ENCODE peak calls at places on chromosome 13, in seven cellular contexts. J is cardiac muscle cell, N is esophagus squamous epithelium, O is heart right ventricle, V is uterus, B is endodermal cell, M is Caco-2. C is an unnamed sample. For H3K4me1, the result is how much of the 10 kb centered on the place peaks cover.

GRCh38 chr13:75635101-75635620 is 969 bp upstream of the LMO7 start:
- DNase-seq in V (peak), O (no peak), B (no peak), J (no peak), M (no peak), N (no peak), C (no peak)

GRCh38 chr13:110711778-110712070 is 1.8 kb upstream of the ING1 start:
- DNase-seq in V (no peak), B (no peak), M (no peak), N (no peak), O (no peak), J (no peak), C (no peak)

GRCh38 chr13:103203750-103204330 is 137.6 kb upstream of the SLC10A2 start:
- DNase-seq in V (no peak), N (no peak), O (no peak), M (no peak), J (no peak), B (no peak), C (no peak)

GRCh38 chr13:96710166-96710866 is 284.0 kb downstream of the OXGR1 start:
- DNase-seq in J (no peak), N (no peak), O (no peak), B (peak), V (no peak), M (no peak), C (no peak)

GRCh38 chr13:37595162-37595561 is 3.4 kb downstream of the POSTN start:
- DNase-seq in M (no peak), N (no peak), O (no peak), B (no peak), J (no peak), V (no peak), C (no peak)

GRCh38 chr13:109995578-109995977 is 209.2 kb upstream of the IRS2 start:
- DNase-seq in M (no peak), B (no peak), V (no peak), N (no peak), J (no peak), O (no peak), C (no peak)

GRCh38 chr13:35716186-35716585 is 239.7 kb upstream of the MAB21L1 start:
- DNase-seq in B (no peak), N (no peak), O (no peak), V (no peak), M (no peak), J (no peak), C (no peak)

GRCh38 chr13:99859178-99860177 is 112.1 kb downstream of the ZIC5 start:
- DNase-seq in V (no peak), J (no peak), M (no peak), O (no peak), N (no peak), B (no peak), C (no peak)

GRCh38 chr13:106318941-106319411 is 216.5 kb downstream of the EFNB2 start:
- DNase-seq in V (peak), O (no peak), J (no peak), N (no peak), B (peak), M (peak), C (no peak)

GRCh38 chr13:113187263-113187669 is 21.2 kb downstream of the PCID2 start:
- DNase-seq in B (peak), N (peak), J (no peak), M (peak), O (peak), V (peak), C (no peak)

GRCh38 chr13:43874512-43875092 is 4.9 kb downstream of the CCDC122 start:
- DNase-seq in B (no peak), V (no peak), J (peak), O (no peak), N (no peak), M (peak), C (no peak)

GRCh38 chr13:29925457-29925856 is 75.0 kb upstream of the UBL3 start:
- DNase-seq in B (no peak), J (peak), V (peak), N (peak), O (peak), M (no peak), C (peak)

GRCh38 chr13:101049166-101049850 is 367.0 kb downstream of the NALCN start:
- DNase-seq in J (no peak), N (no peak), O (no peak), B (no peak), V (no peak), M (no peak), C (no peak)

GRCh38 chr13:39317284-39317683 is 279.0 kb downstream of the NHLRC3 start:
- DNase-seq in M (no peak), N (no peak), B (no peak), J (no peak), V (peak), O (peak), C (no peak)

GRCh38 chr13:63609574-63609973 is 2193.9 kb upstream of the PCDH20 start:
- DNase-seq in N (no peak), O (no peak), M (no peak), V (no peak), J (no peak), B (no peak), C (no peak)

GRCh38 chr13:30581582-30581981 is 36.1 kb upstream of the USPL1 start:
- DNase-seq in V (no peak), N (no peak), M (peak), B (peak), J (peak), O (no peak), C (no peak)

GRCh38 chr13:28455580-28456194 is 39.2 kb downstream of the FLT1 start:
- DNase-seq in J (no peak), N (no peak), M (no peak), B (no peak), O (no peak), V (no peak), C (no peak)

GRCh38 chr13:42720116-42720857 is 61.1 kb upstream of the FAM216B start:
- DNase-seq in O (no peak), J (no peak), M (peak), V (peak), B (no peak), N (no peak), C (no peak)

GRCh38 chr13:114032121-114032799 is 58.4 kb upstream of the C13orf46 start:
- DNase-seq in M (no peak), O (no peak), B (no peak), J (no peak), V (peak), N (no peak), C (no peak)

GRCh38 chr13:100537486-100537885 is 51.1 kb downstream of the GGACT start:
- DNase-seq in N (no peak), O (no peak), M (no peak), V (no peak), J (no peak), B (peak), C (no peak)

GRCh38 chr13:31050486-31051400 is 111.0 kb downstream of the HSPH1 start:
- DNase-seq in V (no peak), M (no peak), B (peak), N (no peak), J (no peak), O (no peak), C (no peak)

GRCh38 chr13:35475960-35476943 is at the start of gene MAB21L1:
- DNase-seq in B (peak), J (peak), V (no peak), O (no peak), M (no peak), N (no peak), C (no peak)

GRCh38 chr13:101941095-101941777 is 460.6 kb downstream of the FGF14 start:
- DNase-seq in M (peak), N (no peak), O (no peak), J (peak), B (peak), V (no peak), C (no peak)

GRCh38 chr13:85093808-85094207 is 705.4 kb downstream of the SLITRK6 start:
- DNase-seq in O (no peak), V (peak), J (no peak), N (no peak), M (no peak), B (peak), C (no peak)

GRCh38 chr13:109629737-109630136 is 156.6 kb downstream of the IRS2 start:
- DNase-seq in M (no peak), N (no peak), B (no peak), J (no peak), O (no peak), V (no peak), C (no peak)

GRCh38 chr13:92602560-92602959 is 624.0 kb upstream of the GPC6 start:
- DNase-seq in J (no peak), O (no peak), N (no peak), M (no peak), B (no peak), V (no peak), C (no peak)

GRCh38 chr13:94858856-94859811 is 146.8 kb upstream of the SOX21 start:
- DNase-seq in V (peak), M (no peak), N (no peak), J (no peak), B (peak), O (peak), C (peak)

GRCh38 chr13:110306960-110307696 is at the start of the genes COL4A1 and COL4A2:
- DNase-seq in V (peak), O (peak), B (peak), M (no peak), N (no peak), J (peak), C (peak)

GRCh38 chr13:91659583-91660415 is 261.4 kb downstream of the GPC5 start:
- DNase-seq in O (no peak), V (no peak), M (no peak), B (no peak), N (no peak), J (no peak), C (no peak)

GRCh38 chr13:46321494-46322225 is 65.4 kb downstream of the RUBCNL start:
- DNase-seq in B (peak), J (peak), V (peak), O (peak), M (peak), N (no peak), C (peak)

GRCh38 chr13:34420975-34421719 is 520.9 kb upstream of the NBEA start:
- DNase-seq in O (no peak), N (no peak), J (no peak), M (no peak), V (no peak), B (no peak), C (no peak)

GRCh38 chr13:71659427-71659826 is 207.6 kb downstream of the DACH1 start:
- DNase-seq in B (no peak), O (no peak), N (no peak), J (no peak), M (no peak), V (no peak), C (no peak)

GRCh38 chr13:94712812-94713555 is 639 bp upstream of the SOX21 start:
- DNase-seq in V (no peak), J (peak), B (peak), N (no peak), O (no peak), M (peak), C (no peak)

GRCh38 chr13:30752201-30752797 is 17.0 kb downstream of the ALOX5AP start:
- DNase-seq in V (no peak), B (no peak), J (peak), N (no peak), O (peak), M (no peak), C (no peak)

GRCh38 chr13:25300861-25301346 is 521 bp upstream of the NUP58 start:
- DNase-seq in B (peak), V (peak), J (no peak), O (peak), N (no peak), M (no peak), C (no peak)

GRCh38 chr13:23378009-23378632 is 55.4 kb downstream of the SACS start:
- DNase-seq in O (peak), J (no peak), M (no peak), B (no peak), V (peak), N (no peak), C (no peak)

GRCh38 chr13:57740719-57741118 is 109.2 kb downstream of the PCDH17 start:
- DNase-seq in J (no peak), V (no peak), O (peak), N (no peak), M (no peak), B (no peak), C (no peak)

GRCh38 chr13:48236528-48237353 is 3.7 kb downstream of the ITM2B start:
- DNase-seq in B (no peak), V (no peak), O (no peak), M (no peak), J (peak), N (no peak), C (no peak)

GRCh38 chr13:48241651-48242050 is 8.6 kb downstream of the ITM2B start:
- DNase-seq in O (no peak), V (no peak), N (no peak), M (no peak), J (no peak), B (no peak), C (no peak)

GRCh38 chr13:48244159-48244558 is 11.2 kb downstream of the ITM2B start:
- DNase-seq in O (no peak), M (no peak), B (no peak), N (no peak), V (no peak), J (no peak), C (no peak)

GRCh38 chr13:48246097-48246496 is 13.1 kb downstream of the ITM2B start:
- DNase-seq in N (no peak), O (no peak), B (no peak), M (no peak), J (no peak), V (no peak), C (no peak)

DNA sequence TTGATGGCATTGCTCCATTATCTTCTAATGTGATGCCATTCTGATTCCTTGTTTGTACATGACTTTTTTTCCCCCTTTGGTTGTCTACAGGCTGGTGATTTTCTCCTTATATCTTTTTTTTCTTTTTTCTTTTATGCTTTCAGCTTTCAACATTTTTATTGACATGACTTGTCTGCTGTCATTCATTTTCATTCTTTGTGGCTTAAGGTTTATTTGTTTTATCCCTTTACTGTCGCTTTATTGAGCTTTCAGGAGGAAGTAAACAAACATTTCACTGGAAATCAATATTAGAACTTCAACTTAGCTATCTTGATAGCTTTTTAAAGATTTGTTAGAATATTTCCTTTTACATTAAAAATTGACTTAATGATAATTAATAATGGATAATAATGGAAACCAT is 9.7 kb downstream of the ITM2B start:
- DNase-seq in O (no peak), N (no peak), B (no peak), V (no peak), J (no peak), M (peak), C (no peak)
- H3K4me1 ChIP-seq in O (half or more), N (half or more), B (under half), V (under half), J (under half), M (under half), C (under half)

GRCh38 chr13:98643479-98643878 is 66.6 kb upstream of the STK24 start:
- DNase-seq in B (no peak), N (no peak), O (no peak), M (no peak), J (no peak), V (no peak), C (no peak)
- H3K4me1 ChIP-seq in B (under half), N (under half), O (under half), M (under half), J (under half), V (under half), C (under half)

GRCh38 chr13:21047591-21048282 is 13.6 kb downstream of the LATS2 start:
- DNase-seq in J (no peak), M (no peak), O (no peak), N (no peak), V (no peak), B (no peak), C (no peak)

GRCh38 chr13:21047087-21047486 is 14.3 kb downstream of the LATS2 start:
- DNase-seq in V (no peak), O (no peak), J (no peak), B (no peak), M (no peak), N (no peak), C (no peak)

GRCh38 chr13:21043898-21044297 is 17.5 kb downstream of the LATS2 start:
- DNase-seq in M (no peak), J (peak), B (no peak), O (no peak), V (no peak), N (no peak), C (no peak)

GRCh38 chr13:21046203-21046602 is 15.2 kb downstream of the LATS2 start:
- DNase-seq in B (no peak), N (no peak), O (no peak), M (no peak), J (no peak), V (no peak), C (no peak)

DNA sequence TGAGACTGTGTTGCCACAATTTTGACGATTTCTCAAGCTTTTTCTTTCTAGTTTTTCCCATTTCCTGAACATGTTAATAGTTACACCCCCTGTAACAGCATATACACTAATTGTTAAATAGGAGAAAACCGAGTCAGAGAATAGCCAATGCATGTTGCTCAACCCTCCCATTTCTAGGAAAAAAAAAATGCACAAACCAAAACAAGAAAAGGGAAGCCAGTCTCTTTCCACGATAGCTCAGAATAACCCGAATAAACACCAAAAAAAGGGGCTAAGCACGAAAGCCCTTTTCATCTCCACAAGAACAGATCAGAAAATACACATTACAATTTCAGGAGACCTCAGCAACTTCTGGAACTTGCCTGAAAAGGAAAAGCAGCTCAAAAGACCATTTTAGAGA is 16.3 kb downstream of the LATS2 start:
- DNase-seq in J (no peak), N (no peak), B (no peak), M (no peak), O (no peak), V (no peak), C (no peak)
- H3K4me1 ChIP-seq in J (under half), N (under half), B (under half), M (under half), O (half or more), V (under half), C (under half)

GRCh38 chr13:32254916-32255743 is 60.0 kb downstream of the ZAR1L start:
- DNase-seq in V (no peak), O (no peak), N (no peak), B (no peak), J (no peak), M (no peak), C (no peak)
- H3K4me1 ChIP-seq in V (under half), O (under half), N (under half), B (under half), J (under half), M (half or more), C (under half)

DNA sequence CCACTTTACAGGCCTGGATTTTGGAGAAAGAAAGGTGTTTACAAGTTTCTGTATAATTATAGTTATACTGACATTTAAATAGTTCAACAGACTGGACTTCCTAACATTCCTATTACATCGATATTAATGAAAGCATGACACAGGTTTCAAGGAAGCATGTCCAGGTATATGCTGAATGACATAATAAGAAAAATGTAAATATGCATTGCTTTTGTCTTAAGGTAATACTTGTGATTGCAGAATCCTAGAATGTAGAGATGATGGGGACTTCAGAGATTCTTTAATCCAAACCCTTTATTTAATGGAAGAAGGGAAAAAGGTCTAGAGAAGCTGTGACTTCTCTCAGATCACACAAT is 5.0 kb downstream of the STARD13 start:
- DNase-seq in O (no peak), B (no peak), N (no peak), M (no peak), V (no peak), J (no peak), C (no peak)
- H3K4me1 ChIP-seq in O (half or more), B (under half), N (under half), M (under half), V (under half), J (under half), C (under half)

GRCh38 chr13:77016241-77016812 is 10.6 kb downstream of the FBXL3 start:
- DNase-seq in B (no peak), V (no peak), M (no peak), N (no peak), O (no peak), J (no peak), C (no peak)
- H3K4me1 ChIP-seq in B (under half), V (under half), M (under half), N (under half), O (half or more), J (under half), C (under half)

GRCh38 chr13:26998265-26998664 is 173.3 kb downstream of the USP12 start:
- DNase-seq in V (no peak), M (no peak), J (no peak), B (no peak), O (no peak), N (no peak), C (no peak)
- H3K4me1 ChIP-seq in V (under half), M (under half), J (under half), B (under half), O (under half), N (under half), C (under half)

GRCh38 chr13:74068471-74068870 is 65.7 kb downstream of the KLF12 start:
- DNase-seq in N (no peak), M (no peak), B (no peak), J (no peak), O (no peak), V (no peak), C (no peak)

GRCh38 chr13:74067818-74068217 is 66.4 kb downstream of the KLF12 start:
- DNase-seq in B (no peak), V (no peak), N (no peak), O (no peak), J (no peak), M (no peak), C (no peak)

GRCh38 chr13:74070065-74070464 is 64.1 kb downstream of the KLF12 start:
- DNase-seq in J (no peak), V (no peak), M (no peak), B (no peak), N (no peak), O (no peak), C (no peak)

GRCh38 chr13:74064805-74065204 is 69.4 kb downstream of the KLF12 start:
- DNase-seq in O (no peak), V (no peak), M (no peak), J (no peak), B (no peak), N (no peak), C (no peak)

DNA sequence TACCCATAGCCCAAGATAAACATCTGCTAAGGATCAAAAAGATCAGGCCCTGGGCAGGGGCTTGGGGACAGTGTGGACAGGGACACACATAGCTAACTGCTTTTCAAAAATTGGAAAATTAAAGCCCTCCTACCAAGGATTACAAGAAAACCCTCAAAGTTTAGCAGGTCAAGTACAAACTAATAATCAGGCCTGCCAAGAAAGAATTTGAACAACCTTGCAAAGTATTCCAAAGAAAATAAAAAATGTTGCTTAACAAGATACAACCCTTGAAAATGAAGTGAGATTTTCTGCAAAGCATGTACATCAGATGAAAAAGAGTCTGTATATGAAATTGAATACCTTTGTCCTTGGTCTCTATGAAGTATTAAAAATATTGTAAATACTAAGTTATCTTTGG is 67.3 kb downstream of the KLF12 start:
- DNase-seq in N (no peak), V (no peak), O (no peak), B (no peak), J (no peak), M (no peak), C (no peak)
- H3K4me1 ChIP-seq in N (under half), V (under half), O (under half), B (under half), J (under half), M (under half), C (under half)